ENCODE peak calls at places on chromosome 11, in eight cellular contexts. K is AG10803; N is activated naive CD4-positive, alpha-beta T cell treated with Interleukin-2 at 50 U/mL for 16 hours; S is iris pigment epithelial cell; M is NCI-H1105 treated with DMSO at 0.1 percent for 48 hours; R is mucosa of gallbladder; L is iPS-NIHi11; W is Caco-2. Q is an unnamed sample.

GRCh38 chr11:102491969-102492368 is 38.6 kb downstream of the MMP7 start:
- DNase-seq in W (no peak), R (no peak), M (no peak), S (no peak), L (no peak), N (no peak), K (no peak), Q (no peak)

GRCh38 chr11:100706179-100706578 is 19.1 kb downstream of the ARHGAP42 start:
- DNase-seq in M (no peak), L (no peak), W (no peak), S (no peak), N (no peak), K (no peak), R (no peak), Q (no peak)

GRCh38 chr11:128772814-128773213 is 78.9 kb downstream of the FLI1 start:
- DNase-seq in S (no peak), W (no peak), K (no peak), R (peak; percentile 53), L (no peak), M (peak; percentile 91), N (peak; percentile 49), Q (no peak)

GRCh38 chr11:47917643-47918369 is 62.6 kb upstream of the PTPRJ start:
- DNase-seq in N (no peak), L (peak; percentile 80), M (peak; percentile 92), W (peak; percentile 62), S (peak; percentile 100), K (peak; percentile 95), R (peak; percentile 88), Q (no peak)

GRCh38 chr11:80593981-80594380 is 1153.2 kb upstream of the TENM4 start:
- DNase-seq in R (peak; percentile 51), W (peak; percentile 43), L (no peak), S (peak; percentile 47), N (no peak), K (peak; percentile 11), M (peak; percentile 25), Q (no peak)

GRCh38 chr11:93542753-93543246 is 391 bp downstream of the SMCO4 start:
- DNase-seq in M (no peak), K (no peak), W (no peak), S (no peak), N (no peak), L (peak; percentile 71), R (no peak), Q (no peak)

GRCh38 chr11:3095712-3096361 is 38.6 kb upstream of the CARS1 start:
- DNase-seq in N (no peak), L (no peak), R (no peak), S (peak; percentile 84), M (no peak), W (no peak), K (peak; percentile 68), Q (no peak)

GRCh38 chr11:70603064-70603755 is 204.9 kb downstream of the CTTN start:
- DNase-seq in M (no peak), W (no peak), K (no peak), L (no peak), R (no peak), S (no peak), N (no peak), Q (no peak)

GRCh38 chr11:108224908-108225786 is 2.3 kb downstream of the ATM start:
- DNase-seq in L (no peak), W (no peak), N (peak; percentile 33), S (no peak), M (no peak), R (no peak), K (no peak), Q (no peak)

GRCh38 chr11:76185931-76186401 is 20.3 kb downstream of the WNT11 start:
- DNase-seq in L (no peak), W (no peak), N (no peak), K (peak; percentile 31), R (no peak), S (no peak), M (no peak), Q (peak; percentile 38)

GRCh38 chr11:20250644-20251247 is 90.5 kb upstream of the DBX1 start:
- DNase-seq in S (no peak), M (no peak), K (no peak), R (no peak), N (no peak), W (no peak), L (no peak), Q (no peak)

GRCh38 chr11:102453286-102453797 is 777 bp upstream of the TMEM123 start:
- DNase-seq in W (no peak), K (no peak), R (no peak), M (peak; percentile 56), N (no peak), L (no peak), S (no peak), Q (peak; percentile 7)

GRCh38 chr11:77665240-77665965 is 27.8 kb upstream of the CLNS1A start:
- DNase-seq in R (no peak), W (no peak), S (no peak), K (no peak), M (no peak), N (no peak), L (no peak), Q (no peak)

GRCh38 chr11:134637091-134638015 is 225.3 kb upstream of the B3GAT1 start:
- DNase-seq in M (no peak), N (no peak), L (no peak), S (no peak), W (no peak), K (no peak), R (no peak), Q (no peak)

GRCh38 chr11:78961186-78961782 is 386.6 kb upstream of the NARS2 start:
- DNase-seq in W (peak; percentile 70), M (peak; percentile 19), S (peak; percentile 20), L (peak; percentile 55), N (no peak), R (no peak), K (peak; percentile 29), Q (peak; percentile 26)

Q was measured in G401.